ENCODE peak calls at places on chromosomes 4 and X, in four cellular contexts. One of them, this sample, is unnamed.
A peak's percentile ranks its signal among the peaks of the same experiment; 100 is the strongest.

GRCh38 chrX:65871671-65872311 is 168.1 kb downstream of the VSIG4 start:
- DNase-seq in right lobe of liver: no peak
- DNase-seq in CD8-positive, alpha-beta T cell: no peak
- DNase-seq in IMR-90: no peak
- DNase-seq in this sample: peak; percentile 49

GRCh38 chrX:46630141-46630540 is 56.6 kb downstream of the CHST7 start:
- DNase-seq in right lobe of liver: no peak
- DNase-seq in CD8-positive, alpha-beta T cell: no peak
- DNase-seq in IMR-90: peak; percentile 64
- DNase-seq in this sample: no peak

GRCh38 chr4:173448103-173448502 is 49.2 kb upstream of the SCRG1 start:
- DNase-seq in right lobe of liver: no peak
- DNase-seq in CD8-positive, alpha-beta T cell: no peak
- DNase-seq in IMR-90: peak; percentile 55
- DNase-seq in this sample: no peak

GRCh38 chr4:20538922-20539321 is 161.3 kb upstream of the PACRGL start:
- DNase-seq in right lobe of liver: no peak
- DNase-seq in CD8-positive, alpha-beta T cell: no peak
- DNase-seq in IMR-90: no peak
- DNase-seq in this sample: no peak

GRCh38 chr4:34280131-34280530 is 1964.2 kb downstream of the ARAP2 start:
- DNase-seq in right lobe of liver: no peak
- DNase-seq in CD8-positive, alpha-beta T cell: no peak
- DNase-seq in IMR-90: no peak
- DNase-seq in this sample: no peak

GRCh38 chr4:34158883-34159282 is 2085.4 kb downstream of the ARAP2 start:
- DNase-seq in right lobe of liver: no peak
- DNase-seq in CD8-positive, alpha-beta T cell: no peak
- DNase-seq in IMR-90: peak; percentile 27
- DNase-seq in this sample: no peak

GRCh38 chr4:9765091-9765490 is 16.3 kb upstream of the DRD5 start:
- DNase-seq in right lobe of liver: no peak
- DNase-seq in CD8-positive, alpha-beta T cell: no peak
- DNase-seq in IMR-90: peak; percentile 4
- DNase-seq in this sample: peak; percentile 27

GRCh38 chr4:7068883-7069282 is 1.0 kb upstream of the GRPEL1 start:
- DNase-seq in right lobe of liver: no peak
- DNase-seq in CD8-positive, alpha-beta T cell: no peak
- DNase-seq in IMR-90: no peak
- DNase-seq in this sample: peak; percentile 50

GRCh38 chr4:141497627-141498026 is 138.8 kb upstream of the IL15 start:
- DNase-seq in right lobe of liver: no peak
- DNase-seq in CD8-positive, alpha-beta T cell: no peak
- DNase-seq in IMR-90: no peak
- DNase-seq in this sample: no peak

GRCh38 chrX:21657318-21658151 is 595 bp downstream of the KLHL34 start:
- DNase-seq in right lobe of liver: no peak
- DNase-seq in CD8-positive, alpha-beta T cell: no peak
- DNase-seq in IMR-90: no peak
- DNase-seq in this sample: no peak

GRCh38 chr4:123821861-123822260 is 425.3 kb downstream of the SPRY1 start:
- DNase-seq in right lobe of liver: no peak
- DNase-seq in CD8-positive, alpha-beta T cell: no peak
- DNase-seq in IMR-90: peak; percentile 48
- DNase-seq in this sample: peak; percentile 57

GRCh38 chrX:49840679-49841078 is 11.6 kb downstream of the PAGE4 start:
- DNase-seq in right lobe of liver: peak; percentile 60
- DNase-seq in CD8-positive, alpha-beta T cell: peak; percentile 23
- DNase-seq in IMR-90: peak; percentile 35
- DNase-seq in this sample: peak; percentile 89

GRCh38 chr4:119014658-119015057 is 121.0 kb upstream of the MYOZ2 start:
- DNase-seq in right lobe of liver: no peak
- DNase-seq in CD8-positive, alpha-beta T cell: no peak
- DNase-seq in IMR-90: no peak
- DNase-seq in this sample: no peak

GRCh38 chr4:171648926-171649325 is 164.3 kb upstream of the GALNTL6 start:
- DNase-seq in right lobe of liver: no peak
- DNase-seq in CD8-positive, alpha-beta T cell: no peak
- DNase-seq in IMR-90: no peak
- DNase-seq in this sample: no peak

GRCh38 chr4:81723927-81724587 is 252.3 kb upstream of the RASGEF1B start:
- DNase-seq in right lobe of liver: peak; percentile 36
- DNase-seq in CD8-positive, alpha-beta T cell: no peak
- DNase-seq in IMR-90: no peak
- DNase-seq in this sample: peak; percentile 38

GRCh38 chr4:137623013-137623412 is 90.7 kb upstream of the PCDH18 start:
- DNase-seq in right lobe of liver: no peak
- DNase-seq in CD8-positive, alpha-beta T cell: no peak
- DNase-seq in IMR-90: no peak
- DNase-seq in this sample: no peak

GRCh38 chrX:52082578-52082977 is 13.6 kb upstream of the MAGED4B start:
- DNase-seq in right lobe of liver: no peak
- DNase-seq in CD8-positive, alpha-beta T cell: no peak
- DNase-seq in IMR-90: no peak
- DNase-seq in this sample: no peak

DNA sequence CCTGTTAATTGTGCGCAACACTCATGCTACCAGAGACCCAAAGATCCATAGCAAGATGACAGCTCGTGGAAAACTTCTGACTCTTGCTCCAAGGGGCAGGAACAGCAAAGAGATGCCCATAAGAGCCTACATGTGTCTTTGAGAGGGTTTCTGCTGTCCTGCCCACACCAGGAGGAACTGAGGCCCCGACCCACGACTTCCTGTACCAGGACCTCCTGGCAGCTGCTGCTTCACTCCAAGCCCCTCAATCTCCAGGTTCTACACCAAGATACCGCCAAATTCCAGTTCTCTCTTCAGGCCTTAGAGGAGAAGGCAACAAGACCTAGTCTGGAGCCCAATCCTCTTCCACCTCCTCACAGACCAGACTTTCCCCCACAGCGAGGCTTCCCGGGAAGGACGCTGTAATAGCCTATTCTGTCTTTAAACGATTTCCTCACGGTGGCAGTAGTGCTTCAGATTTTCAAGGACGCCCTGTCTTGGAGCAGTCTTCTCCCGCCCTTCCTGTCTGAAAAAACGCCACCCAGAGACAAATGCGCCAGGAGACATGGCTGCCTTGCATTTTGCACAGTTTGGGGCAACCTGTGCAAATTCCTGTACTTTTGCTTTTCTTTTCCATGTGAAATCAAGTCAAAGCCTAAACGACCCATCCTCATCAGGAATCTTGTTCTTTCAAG is 230.2 kb upstream of the STK26 start:
- DNase-seq in right lobe of liver: peak; percentile 72
- DNase-seq in CD8-positive, alpha-beta T cell: no peak
- DNase-seq in IMR-90: peak; percentile 93
- DNase-seq in this sample: no peak
- H3K27ac ChIP-seq in right lobe of liver: peak overlapping the region; percentile 58
- H3K27ac ChIP-seq in CD8-positive, alpha-beta T cell: no peak overlapping the region
- H3K27ac ChIP-seq in IMR-90: peak overlapping the region; percentile 69
- H3K27ac ChIP-seq in this sample: no peak overlapping the region

DNA sequence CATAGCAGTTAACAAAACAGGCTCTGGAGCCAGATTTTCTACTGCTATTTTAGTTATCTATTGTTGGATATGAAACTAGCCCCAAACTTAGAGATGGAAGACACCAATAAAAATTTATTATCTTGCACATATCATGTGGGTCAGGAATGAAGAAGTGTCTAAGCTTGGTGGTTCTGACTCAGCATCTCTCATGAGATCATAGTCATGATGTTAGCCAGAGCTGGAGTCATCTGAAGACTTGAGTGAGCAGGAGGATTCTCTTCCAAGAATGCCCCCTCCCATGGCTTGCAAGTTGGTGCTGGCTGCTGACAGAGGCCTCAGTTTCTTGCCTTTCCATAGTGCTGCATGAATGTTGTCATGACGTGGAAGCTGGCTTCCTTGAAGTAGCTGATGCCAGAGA is 68.2 kb upstream of the TAPT1 start:
- DNase-seq in right lobe of liver: no peak
- DNase-seq in CD8-positive, alpha-beta T cell: no peak
- DNase-seq in IMR-90: peak; percentile 52
- DNase-seq in this sample: no peak
- TF ChIP-seq CTCF in right lobe of liver: no peak
- TF ChIP-seq CTCF in CD8-positive, alpha-beta T cell: no peak
- TF ChIP-seq CTCF in IMR-90: no peak
- TF ChIP-seq CTCF in this sample: no peak

GRCh38 chr4:184657144-184657543 is 7.6 kb downstream of the PRIMPOL start:
- DNase-seq in right lobe of liver: no peak
- DNase-seq in CD8-positive, alpha-beta T cell: no peak
- DNase-seq in IMR-90: no peak
- DNase-seq in this sample: no peak
- H3K27ac ChIP-seq in right lobe of liver: no peak overlapping the region
- H3K27ac ChIP-seq in CD8-positive, alpha-beta T cell: no peak overlapping the region
- H3K27ac ChIP-seq in IMR-90: no peak overlapping the region
- H3K27ac ChIP-seq in this sample: no peak overlapping the region

DNA sequence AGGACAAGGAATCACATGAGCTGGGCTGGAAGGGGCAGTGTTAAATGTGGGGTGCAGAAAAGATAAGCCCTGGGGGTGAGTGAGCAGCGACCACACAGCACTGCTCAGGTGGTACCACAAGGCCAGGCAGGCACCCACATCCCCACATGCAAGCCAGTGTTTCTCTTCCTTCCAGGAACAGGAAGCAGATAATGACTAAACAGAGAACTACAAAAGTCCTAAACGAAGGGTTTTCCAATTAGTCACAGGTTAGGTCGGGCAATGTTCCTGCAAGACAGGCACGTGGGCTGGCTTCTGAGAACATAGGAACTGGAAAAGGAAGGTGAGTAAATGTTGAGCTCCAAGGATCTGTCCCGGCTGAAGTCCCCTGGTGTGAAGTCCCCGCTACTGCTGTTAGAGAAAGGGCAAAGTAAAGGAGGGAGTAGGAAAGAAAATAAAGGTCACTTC is 19.5 kb downstream of the RELL1 start:
- DNase-seq in right lobe of liver: peak; percentile 60
- DNase-seq in CD8-positive, alpha-beta T cell: no peak
- DNase-seq in IMR-90: peak; percentile 95
- DNase-seq in this sample: peak; percentile 84
- TF ChIP-seq CTCF in right lobe of liver: no peak
- TF ChIP-seq CTCF in CD8-positive, alpha-beta T cell: no peak
- TF ChIP-seq CTCF in IMR-90: peak; percentile 26
- TF ChIP-seq CTCF in this sample: no peak

DNA sequence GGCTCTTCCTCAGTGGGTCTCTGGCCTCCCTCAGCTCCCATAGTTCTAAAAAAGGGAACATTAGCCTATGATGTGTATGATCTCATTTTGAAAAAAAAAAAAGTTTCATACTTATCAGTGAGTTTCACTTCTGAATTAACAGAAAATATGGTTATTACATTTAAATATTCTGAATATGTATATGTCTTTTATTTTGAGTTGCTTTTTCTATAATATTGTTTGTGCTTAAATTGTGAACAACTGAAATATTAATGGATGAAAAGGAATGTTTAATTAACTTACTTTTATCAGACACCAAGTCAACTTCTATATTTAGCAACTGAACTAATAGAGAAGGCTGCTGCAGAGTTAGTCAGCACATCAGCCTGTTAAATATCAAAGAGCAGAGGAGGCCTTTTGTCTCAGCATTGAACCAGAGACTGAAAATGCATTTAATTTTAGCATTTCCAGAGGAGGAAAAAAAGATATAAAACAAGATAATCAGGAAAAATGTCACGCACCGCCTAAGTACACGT is 20.4 kb upstream of the FHL1 start:
- DNase-seq in right lobe of liver: no peak
- DNase-seq in CD8-positive, alpha-beta T cell: no peak
- DNase-seq in IMR-90: peak; percentile 27
- DNase-seq in this sample: no peak
- H3K27ac ChIP-seq in right lobe of liver: no peak overlapping the region
- H3K27ac ChIP-seq in CD8-positive, alpha-beta T cell: no peak overlapping the region
- H3K27ac ChIP-seq in IMR-90: no peak overlapping the region
- H3K27ac ChIP-seq in this sample: no peak overlapping the region

DNA sequence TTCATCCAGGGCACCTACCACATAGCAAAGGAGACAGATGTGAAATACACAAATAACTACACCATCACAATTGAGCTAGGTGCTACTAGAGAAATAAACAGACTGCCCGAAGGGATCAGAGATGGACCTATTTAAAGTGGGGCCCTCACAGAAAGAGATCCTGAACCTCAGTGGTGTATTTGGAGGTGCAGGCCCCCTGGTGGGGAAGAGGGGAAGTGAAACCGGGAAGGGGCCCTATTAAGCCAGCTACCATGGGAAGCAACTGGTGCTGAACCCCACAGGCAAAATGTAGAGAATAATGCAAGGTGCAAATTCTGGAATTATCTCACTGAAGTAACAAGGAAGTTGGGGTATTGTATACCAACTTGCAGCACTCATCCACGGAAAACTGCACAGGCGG is 78.6 kb upstream of the FAM9A start:
- DNase-seq in right lobe of liver: no peak
- DNase-seq in CD8-positive, alpha-beta T cell: peak; percentile 17
- DNase-seq in IMR-90: peak; percentile 3
- DNase-seq in this sample: no peak
- TF ChIP-seq CTCF in right lobe of liver: peak; percentile 59
- TF ChIP-seq CTCF in CD8-positive, alpha-beta T cell: peak; percentile 35
- TF ChIP-seq CTCF in IMR-90: peak; percentile 36
- TF ChIP-seq CTCF in this sample: no peak

GRCh38 chr4:74100531-74100930 is 1.5 kb upstream of the CXCL2 start:
- DNase-seq in right lobe of liver: no peak
- DNase-seq in CD8-positive, alpha-beta T cell: no peak
- DNase-seq in IMR-90: no peak
- DNase-seq in this sample: peak; percentile 19
- H3K27ac ChIP-seq in right lobe of liver: peak overlapping the region; percentile 67
- H3K27ac ChIP-seq in CD8-positive, alpha-beta T cell: no peak overlapping the region
- H3K27ac ChIP-seq in IMR-90: no peak overlapping the region
- H3K27ac ChIP-seq in this sample: peak overlapping the region; percentile 97

This sample was measured in hepatocyte.